ENCODE peak calls at places on chromosomes 5 and 9, in seven cellular contexts. Q is fibroblast of pulmonary artery; V is anterior cingulate cortex; A is activated CD4-positive, CD25-positive, alpha-beta regulatory T cell treated with anti-CD3 and anti-CD28 coated beads, Interleukin-2, amount 50 U/mL, for 72 hours; I is dermis microvascular lymphatic vessel endothelial cell; N is AG10803; T is right cardiac atrium. L is an unnamed sample.
A peak's percentile ranks its signal among the peaks of the same experiment; 100 is the strongest.

GRCh38 chr5:160436017-160436416 is 14.4 kb downstream of the PTTG1 start:
- DNase-seq in Q (no peak), V (no peak), A (no peak), I (no peak), N (no peak), T (no peak), L (no peak)

GRCh38 chr5:157761690-157762611 is 18.4 kb downstream of the LSM11 start:
- DNase-seq in Q (peak; percentile 83), V (no peak), A (no peak), I (peak; percentile 40), N (peak; percentile 73), T (no peak), L (peak; percentile 74)

GRCh38 chr9:126235844-126236243 is 90.8 kb upstream of the MVB12B start:
- DNase-seq in Q (no peak), V (no peak), A (no peak), I (no peak), N (no peak), T (no peak), L (no peak)

GRCh38 chr5:16437974-16438373 is 27.6 kb downstream of the ZNF622 start:
- DNase-seq in Q (peak; percentile 32), V (no peak), A (no peak), I (no peak), N (peak; percentile 6), T (no peak), L (no peak)

GRCh38 chr5:139709587-139710369 is 61.6 kb downstream of the CXXC5 start:
- DNase-seq in Q (no peak), V (no peak), A (no peak), I (no peak), N (no peak), T (peak; percentile 64), L (no peak)

GRCh38 chr9:107587175-107587963 is 97.8 kb upstream of the KLF4 start:
- DNase-seq in Q (no peak), V (no peak), A (no peak), I (no peak), N (no peak), T (peak; percentile 78), L (no peak)

GRCh38 chr9:37700131-37700530 is 49.4 kb downstream of the FRMPD1 start:
- DNase-seq in Q (no peak), V (no peak), A (no peak), I (no peak), N (no peak), T (no peak), L (no peak)

GRCh38 chr5:16568875-16569580 is 47.8 kb downstream of the RETREG1 start:
- DNase-seq in Q (peak; percentile 11), V (no peak), A (no peak), I (no peak), N (peak; percentile 28), T (peak; percentile 30), L (no peak)

GRCh38 chr9:125747053-125747764 is at the start of gene PBX3:
- DNase-seq in Q (no peak), V (no peak), A (peak; percentile 60), I (no peak), N (peak; percentile 40), T (peak; percentile 58), L (peak; percentile 79)

GRCh38 chr9:16213781-16214515 is 656.5 kb downstream of the BNC2 start:
- DNase-seq in Q (peak; percentile 97), V (no peak), A (no peak), I (peak; percentile 23), N (peak; percentile 93), T (peak; percentile 72), L (no peak)

GRCh38 chr9:121737481-121737931 is 86.1 kb downstream of the DAB2IP start:
- DNase-seq in Q (no peak), V (no peak), A (no peak), I (no peak), N (no peak), T (no peak), L (no peak)

L was measured in retina.